ENCODE peak calls at places on chromosome 12, in eight cellular contexts. S, W, Z, F, M, Q, H and U are unnamed samples.

GRCh38 chr12:72288911-72289310 is 16.7 kb downstream of the TRHDE start:
- ATAC-seq in H (no peak), W (no peak), F (no peak), S (no peak), M (no peak), Z (no peak), Q (no peak), U (no peak)

GRCh38 chr12:20144341-20144740 is 224.0 kb upstream of the PDE3A start:
- ATAC-seq in W (no peak), H (no peak), M (no peak), Q (no peak), S (no peak), F (no peak), Z (no peak), U (no peak)

GRCh38 chr12:2893007-2893406 is 2.3 kb downstream of the TULP3 start:
- ATAC-seq in F (no peak), W (no peak), Q (no peak), Z (no peak), S (no peak), M (no peak), H (peak), U (no peak)

GRCh38 chr12:102107970-102108369 is 11.9 kb downstream of the NUP37 start:
- ATAC-seq in M (no peak), F (no peak), H (no peak), Z (no peak), W (no peak), Q (no peak), S (no peak), U (no peak)

GRCh38 chr12:68918960-68919359 is 14.0 kb downstream of the CPM start:
- ATAC-seq in S (no peak), Q (no peak), Z (no peak), M (peak), W (no peak), F (no peak), H (no peak), U (no peak)

GRCh38 chr12:83349907-83350611 is 663.4 kb downstream of the TMTC2 start:
- ATAC-seq in M (no peak), F (no peak), S (no peak), Z (no peak), Q (no peak), W (no peak), H (no peak), U (no peak)

GRCh38 chr12:27821259-27821973 is 41.4 kb upstream of the MANSC4 start:
- ATAC-seq in M (no peak), W (no peak), H (peak), Z (peak), Q (peak), F (peak), S (peak), U (no peak)

GRCh38 chr12:117084405-117085317 is 14.6 kb downstream of the TESC start:
- ATAC-seq in M (no peak), Q (no peak), F (no peak), S (peak), W (no peak), Z (no peak), H (no peak), U (peak)

GRCh38 chr12:57418255-57418654 is 12.6 kb downstream of the R3HDM2 start:
- ATAC-seq in M (no peak), Z (no peak), H (no peak), S (no peak), W (no peak), Q (no peak), F (no peak), U (no peak)